ENCODE peak calls at places on chromosomes 11 and 22, in eight cellular contexts. U, L, J, Q, S, N, M and K are unnamed samples.

GRCh38 chr11:76636826-76637460 is 33.6 kb downstream of the LRRC32 start:
- DNase-seq in U (no peak), L (no peak), J (no peak), Q (no peak), S (no peak), N (no peak), M (no peak), K (no peak)

GRCh38 chr11:45102361-45102809 is 44.1 kb upstream of the PRDM11 start:
- DNase-seq in U (peak; percentile 44), L (no peak), J (no peak), Q (no peak), S (no peak), N (no peak), M (no peak), K (no peak)

GRCh38 chr11:33222052-33222451 is 35.1 kb upstream of the HIPK3 start:
- DNase-seq in U (no peak), L (no peak), J (no peak), Q (no peak), S (no peak), N (no peak), M (no peak), K (no peak)

GRCh38 chr11:45578286-45578685 is 87.1 kb downstream of the CHST1 start:
- DNase-seq in U (no peak), L (no peak), J (no peak), Q (no peak), S (no peak), N (no peak), M (no peak), K (no peak)

GRCh38 chr11:35235944-35236666 is 97.1 kb downstream of the CD44 start:
- DNase-seq in U (no peak), L (peak; percentile 69), J (no peak), Q (peak; percentile 91), S (no peak), N (peak; percentile 77), M (no peak), K (no peak)

GRCh38 chr11:112289588-112290461 is 29.2 kb upstream of the PLET1 start:
- DNase-seq in U (peak; percentile 69), L (peak; percentile 89), J (no peak), Q (peak; percentile 67), S (peak; percentile 92), N (peak; percentile 66), M (peak; percentile 70), K (peak; percentile 54)

GRCh38 chr11:8914661-8915018 is 3.7 kb downstream of the AKIP1 start:
- DNase-seq in U (no peak), L (no peak), J (no peak), Q (no peak), S (no peak), N (no peak), M (no peak), K (no peak)

GRCh38 chr11:134460044-134460371 is 48.0 kb upstream of the B3GAT1 start:
- DNase-seq in U (no peak), L (no peak), J (no peak), Q (no peak), S (no peak), N (no peak), M (no peak), K (no peak)

GRCh38 chr11:1714908-1715885 is 18.2 kb downstream of the KRTAP5-6 start:
- DNase-seq in U (no peak), L (no peak), J (no peak), Q (no peak), S (no peak), N (no peak), M (no peak), K (no peak)

GRCh38 chr11:64900263-64900678 is 16.7 kb downstream of the ATG2A start:
- DNase-seq in U (no peak), L (peak; percentile 47), J (no peak), Q (peak; percentile 91), S (no peak), N (peak; percentile 18), M (peak; percentile 92), K (no peak)

GRCh38 chr11:68750197-68750987 is 928 bp downstream of the TESMIN start:
- DNase-seq in U (no peak), L (peak; percentile 7), J (no peak), Q (no peak), S (no peak), N (no peak), M (no peak), K (no peak)

GRCh38 chr22:48871176-48871840 is 956.4 kb downstream of the BRD1 start:
- DNase-seq in U (no peak), L (no peak), J (no peak), Q (no peak), S (no peak), N (no peak), M (no peak), K (no peak)

GRCh38 chr11:45833761-45834160 is 13.5 kb upstream of the CRY2 start:
- DNase-seq in U (no peak), L (no peak), J (no peak), Q (no peak), S (no peak), N (no peak), M (no peak), K (no peak)